ENCODE peak calls at places on chromosomes 3 and 15, in ten cellular contexts. One of them, this sample, is unnamed.

GRCh38 chr15:64975390-64975789 is 14.3 kb downstream of the SPG21 start:
- DNase-seq in A549: no peak
- DNase-seq in vagina: no peak
- DNase-seq in pancreas: no peak
- DNase-seq in AG10803: peak
- DNase-seq in epithelial cell of esophagus: no peak
- DNase-seq in upper lobe of right lung: no peak
- DNase-seq in SJSA1: no peak
- DNase-seq in epithelial cell of proximal tubule: no peak
- DNase-seq in choroid plexus epithelial cell: no peak
- DNase-seq in this sample: no peak

GRCh38 chr3:141243295-141243707 is 11.7 kb downstream of the PXYLP1 start:
- DNase-seq in A549: no peak
- DNase-seq in vagina: peak
- DNase-seq in pancreas: no peak
- DNase-seq in AG10803: no peak
- DNase-seq in epithelial cell of esophagus: peak
- DNase-seq in upper lobe of right lung: no peak
- DNase-seq in SJSA1: no peak
- DNase-seq in epithelial cell of proximal tubule: no peak
- DNase-seq in choroid plexus epithelial cell: peak
- DNase-seq in this sample: no peak

GRCh38 chr3:143831208-143831607 is 17.1 kb downstream of the SLC9A9 start:
- DNase-seq in A549: no peak
- DNase-seq in vagina: no peak
- DNase-seq in pancreas: no peak
- DNase-seq in AG10803: peak
- DNase-seq in epithelial cell of esophagus: peak
- DNase-seq in upper lobe of right lung: no peak
- DNase-seq in SJSA1: no peak
- DNase-seq in epithelial cell of proximal tubule: no peak
- DNase-seq in choroid plexus epithelial cell: peak
- DNase-seq in this sample: no peak

GRCh38 chr3:98602078-98602678 is 8.8 kb upstream of the CPOX start:
- DNase-seq in A549: peak
- DNase-seq in vagina: no peak
- DNase-seq in pancreas: no peak
- DNase-seq in AG10803: peak
- DNase-seq in epithelial cell of esophagus: peak
- DNase-seq in upper lobe of right lung: no peak
- DNase-seq in SJSA1: no peak
- DNase-seq in epithelial cell of proximal tubule: no peak
- DNase-seq in choroid plexus epithelial cell: peak
- DNase-seq in this sample: no peak

GRCh38 chr15:82952156-82953081 is at the start of gene HOMER2:
- DNase-seq in A549: no peak
- DNase-seq in vagina: no peak
- DNase-seq in pancreas: peak
- DNase-seq in AG10803: peak
- DNase-seq in epithelial cell of esophagus: peak
- DNase-seq in upper lobe of right lung: peak
- DNase-seq in SJSA1: no peak
- DNase-seq in epithelial cell of proximal tubule: no peak
- DNase-seq in choroid plexus epithelial cell: peak
- DNase-seq in this sample: peak

GRCh38 chr15:62896969-62897486 is 145.5 kb upstream of the TPM1 start:
- DNase-seq in A549: peak
- DNase-seq in vagina: no peak
- DNase-seq in pancreas: peak
- DNase-seq in AG10803: peak
- DNase-seq in epithelial cell of esophagus: peak
- DNase-seq in upper lobe of right lung: peak
- DNase-seq in SJSA1: peak
- DNase-seq in epithelial cell of proximal tubule: peak
- DNase-seq in choroid plexus epithelial cell: peak
- DNase-seq in this sample: peak

GRCh38 chr3:87987952-87988351 is 70.9 kb downstream of the CGGBP1 start:
- DNase-seq in A549: peak
- DNase-seq in vagina: no peak
- DNase-seq in pancreas: no peak
- DNase-seq in AG10803: no peak
- DNase-seq in epithelial cell of esophagus: no peak
- DNase-seq in upper lobe of right lung: no peak
- DNase-seq in SJSA1: no peak
- DNase-seq in epithelial cell of proximal tubule: no peak
- DNase-seq in choroid plexus epithelial cell: peak
- DNase-seq in this sample: no peak

GRCh38 chr3:190012314-190012782 is 108.3 kb downstream of the P3H2 start:
- DNase-seq in A549: peak
- DNase-seq in vagina: no peak
- DNase-seq in pancreas: no peak
- DNase-seq in AG10803: peak
- DNase-seq in epithelial cell of esophagus: peak
- DNase-seq in upper lobe of right lung: no peak
- DNase-seq in SJSA1: no peak
- DNase-seq in epithelial cell of proximal tubule: peak
- DNase-seq in choroid plexus epithelial cell: peak
- DNase-seq in this sample: no peak

GRCh38 chr15:47461560-47462175 is 255.6 kb upstream of the SEMA6D start:
- DNase-seq in A549: no peak
- DNase-seq in vagina: no peak
- DNase-seq in pancreas: no peak
- DNase-seq in AG10803: peak
- DNase-seq in epithelial cell of esophagus: no peak
- DNase-seq in upper lobe of right lung: no peak
- DNase-seq in SJSA1: no peak
- DNase-seq in epithelial cell of proximal tubule: no peak
- DNase-seq in choroid plexus epithelial cell: peak
- DNase-seq in this sample: no peak

GRCh38 chr15:68465861-68466560 is 34.0 kb upstream of the ITGA11 start:
- DNase-seq in A549: no peak
- DNase-seq in vagina: no peak
- DNase-seq in pancreas: no peak
- DNase-seq in AG10803: no peak
- DNase-seq in epithelial cell of esophagus: no peak
- DNase-seq in upper lobe of right lung: no peak
- DNase-seq in SJSA1: no peak
- DNase-seq in epithelial cell of proximal tubule: no peak
- DNase-seq in choroid plexus epithelial cell: peak
- DNase-seq in this sample: no peak

DNA sequence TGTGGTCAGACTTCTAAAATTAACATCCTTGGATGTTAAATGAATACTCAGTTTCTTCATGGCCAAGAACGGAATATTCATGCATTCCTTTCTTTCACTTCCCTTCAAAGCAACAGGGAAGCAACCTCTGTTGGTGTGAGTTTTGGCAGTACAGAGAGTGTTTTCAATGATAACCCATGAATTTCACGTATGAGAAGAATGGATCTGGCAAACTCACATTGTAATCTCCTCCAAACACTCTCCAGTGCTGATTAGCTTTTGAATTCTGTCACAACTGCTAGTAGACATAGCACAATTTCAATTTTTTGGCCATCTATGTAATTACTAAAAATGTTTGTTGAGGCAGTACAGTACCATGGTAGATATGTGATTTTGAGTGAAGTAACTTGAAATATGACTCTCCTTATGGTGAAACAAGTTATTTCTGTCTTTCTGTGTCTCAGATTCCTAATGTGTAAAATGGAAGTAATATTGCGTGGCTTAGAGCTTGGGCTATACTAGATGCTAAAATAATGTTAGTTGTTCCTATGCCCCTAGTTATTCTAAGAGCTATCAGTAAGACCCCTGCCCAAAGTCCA is 61.9 kb downstream of the PLD1 start:
- DNase-seq in A549: no peak
- DNase-seq in vagina: no peak
- DNase-seq in pancreas: no peak
- DNase-seq in AG10803: peak
- DNase-seq in epithelial cell of esophagus: no peak
- DNase-seq in upper lobe of right lung: no peak
- DNase-seq in SJSA1: no peak
- DNase-seq in epithelial cell of proximal tubule: no peak
- DNase-seq in choroid plexus epithelial cell: peak
- DNase-seq in this sample: no peak
- H3K4me3 ChIP-seq in A549: no peak
- H3K4me3 ChIP-seq in vagina: no peak
- H3K4me3 ChIP-seq in pancreas: no peak
- H3K4me3 ChIP-seq in AG10803: no peak
- H3K4me3 ChIP-seq in epithelial cell of esophagus: no peak
- H3K4me3 ChIP-seq in upper lobe of right lung: no peak
- H3K4me3 ChIP-seq in SJSA1: no peak
- H3K4me3 ChIP-seq in epithelial cell of proximal tubule: no peak
- H3K4me3 ChIP-seq in choroid plexus epithelial cell: no peak
- H3K4me3 ChIP-seq in this sample: no peak

GRCh38 chr3:97228966-97229365 is 414.6 kb downstream of the EPHA6 start:
- DNase-seq in A549: no peak
- DNase-seq in vagina: no peak
- DNase-seq in pancreas: no peak
- DNase-seq in AG10803: no peak
- DNase-seq in epithelial cell of esophagus: no peak
- DNase-seq in upper lobe of right lung: no peak
- DNase-seq in SJSA1: no peak
- DNase-seq in epithelial cell of proximal tubule: no peak
- DNase-seq in choroid plexus epithelial cell: no peak
- DNase-seq in this sample: no peak

GRCh38 chr3:97235611-97236315 is 421.4 kb downstream of the EPHA6 start:
- DNase-seq in A549: no peak
- DNase-seq in vagina: no peak
- DNase-seq in pancreas: no peak
- DNase-seq in AG10803: no peak
- DNase-seq in epithelial cell of esophagus: peak
- DNase-seq in upper lobe of right lung: no peak
- DNase-seq in SJSA1: no peak
- DNase-seq in epithelial cell of proximal tubule: no peak
- DNase-seq in choroid plexus epithelial cell: no peak
- DNase-seq in this sample: no peak

GRCh38 chr3:97232635-97233034 is 418.2 kb downstream of the EPHA6 start:
- DNase-seq in A549: no peak
- DNase-seq in vagina: no peak
- DNase-seq in pancreas: no peak
- DNase-seq in AG10803: no peak
- DNase-seq in epithelial cell of esophagus: peak
- DNase-seq in upper lobe of right lung: no peak
- DNase-seq in SJSA1: no peak
- DNase-seq in epithelial cell of proximal tubule: no peak
- DNase-seq in choroid plexus epithelial cell: no peak
- DNase-seq in this sample: no peak

GRCh38 chr3:97235179-97235578 is 420.8 kb downstream of the EPHA6 start:
- DNase-seq in A549: no peak
- DNase-seq in vagina: no peak
- DNase-seq in pancreas: no peak
- DNase-seq in AG10803: no peak
- DNase-seq in epithelial cell of esophagus: peak
- DNase-seq in upper lobe of right lung: no peak
- DNase-seq in SJSA1: no peak
- DNase-seq in epithelial cell of proximal tubule: no peak
- DNase-seq in choroid plexus epithelial cell: no peak
- DNase-seq in this sample: no peak

DNA sequence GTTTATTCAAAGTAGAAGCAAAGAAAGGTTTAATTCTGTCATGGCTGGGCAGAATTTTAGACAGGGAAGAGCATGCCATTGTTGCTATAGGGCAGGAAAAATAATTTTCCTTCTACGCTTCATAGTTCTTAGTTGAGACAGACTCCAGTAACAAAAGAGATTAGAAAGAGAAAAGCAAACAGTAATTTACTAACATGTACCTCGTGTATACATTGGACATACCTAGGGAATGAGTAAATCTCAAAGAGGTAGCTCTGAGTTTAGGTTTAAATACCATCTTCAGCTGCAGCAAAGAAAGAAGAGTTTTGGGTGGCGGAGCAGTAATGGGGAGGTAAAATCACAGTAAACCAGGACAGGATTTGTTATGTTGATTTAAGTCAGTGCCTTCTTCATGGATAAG is 416.1 kb downstream of the EPHA6 start:
- DNase-seq in A549: no peak
- DNase-seq in vagina: no peak
- DNase-seq in pancreas: no peak
- DNase-seq in AG10803: no peak
- DNase-seq in epithelial cell of esophagus: peak
- DNase-seq in upper lobe of right lung: no peak
- DNase-seq in SJSA1: no peak
- DNase-seq in epithelial cell of proximal tubule: no peak
- DNase-seq in choroid plexus epithelial cell: no peak
- DNase-seq in this sample: no peak
- H3K4me3 ChIP-seq in A549: no peak
- H3K4me3 ChIP-seq in vagina: no peak
- H3K4me3 ChIP-seq in pancreas: no peak
- H3K4me3 ChIP-seq in AG10803: no peak
- H3K4me3 ChIP-seq in epithelial cell of esophagus: no peak
- H3K4me3 ChIP-seq in upper lobe of right lung: no peak
- H3K4me3 ChIP-seq in SJSA1: no peak
- H3K4me3 ChIP-seq in epithelial cell of proximal tubule: no peak
- H3K4me3 ChIP-seq in choroid plexus epithelial cell: no peak
- H3K4me3 ChIP-seq in this sample: no peak

GRCh38 chr3:110180733-110181132 is 843.4 kb upstream of the DPPA4 start:
- DNase-seq in A549: no peak
- DNase-seq in vagina: no peak
- DNase-seq in pancreas: no peak
- DNase-seq in AG10803: peak
- DNase-seq in epithelial cell of esophagus: no peak
- DNase-seq in upper lobe of right lung: no peak
- DNase-seq in SJSA1: no peak
- DNase-seq in epithelial cell of proximal tubule: no peak
- DNase-seq in choroid plexus epithelial cell: peak
- DNase-seq in this sample: no peak
- H3K4me3 ChIP-seq in A549: no peak
- H3K4me3 ChIP-seq in vagina: no peak
- H3K4me3 ChIP-seq in pancreas: no peak
- H3K4me3 ChIP-seq in AG10803: no peak
- H3K4me3 ChIP-seq in epithelial cell of esophagus: no peak
- H3K4me3 ChIP-seq in upper lobe of right lung: no peak
- H3K4me3 ChIP-seq in SJSA1: no peak
- H3K4me3 ChIP-seq in epithelial cell of proximal tubule: no peak
- H3K4me3 ChIP-seq in choroid plexus epithelial cell: no peak
- H3K4me3 ChIP-seq in this sample: no peak

GRCh38 chr3:169227911-169228310 is 435.6 kb downstream of the MECOM start:
- DNase-seq in A549: no peak
- DNase-seq in vagina: no peak
- DNase-seq in pancreas: no peak
- DNase-seq in AG10803: peak
- DNase-seq in epithelial cell of esophagus: no peak
- DNase-seq in upper lobe of right lung: no peak
- DNase-seq in SJSA1: no peak
- DNase-seq in epithelial cell of proximal tubule: no peak
- DNase-seq in choroid plexus epithelial cell: no peak
- DNase-seq in this sample: no peak

GRCh38 chr3:169232863-169233262 is 430.6 kb downstream of the MECOM start:
- DNase-seq in A549: no peak
- DNase-seq in vagina: no peak
- DNase-seq in pancreas: no peak
- DNase-seq in AG10803: peak
- DNase-seq in epithelial cell of esophagus: peak
- DNase-seq in upper lobe of right lung: no peak
- DNase-seq in SJSA1: no peak
- DNase-seq in epithelial cell of proximal tubule: no peak
- DNase-seq in choroid plexus epithelial cell: peak
- DNase-seq in this sample: no peak

DNA sequence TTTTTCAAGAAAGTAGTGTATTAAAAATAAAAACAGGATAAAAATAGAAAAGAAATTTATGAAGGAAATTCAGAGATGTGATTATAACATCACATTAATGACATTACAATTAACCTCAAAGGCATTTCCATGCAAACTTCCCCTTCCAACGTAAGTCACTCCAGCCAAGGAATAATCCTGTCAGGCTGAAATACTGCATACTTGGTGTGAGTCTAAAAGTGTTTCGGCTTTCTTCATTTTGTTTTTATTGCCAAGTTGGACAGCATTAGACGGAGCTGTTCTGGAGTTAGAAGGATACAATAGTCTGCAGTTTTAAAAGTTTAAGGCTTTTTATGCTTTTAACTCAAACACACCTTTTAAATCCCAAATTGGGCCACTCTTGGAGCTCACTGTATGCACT is 435.0 kb downstream of the MECOM start:
- DNase-seq in A549: no peak
- DNase-seq in vagina: no peak
- DNase-seq in pancreas: no peak
- DNase-seq in AG10803: peak
- DNase-seq in epithelial cell of esophagus: no peak
- DNase-seq in upper lobe of right lung: no peak
- DNase-seq in SJSA1: no peak
- DNase-seq in epithelial cell of proximal tubule: no peak
- DNase-seq in choroid plexus epithelial cell: no peak
- DNase-seq in this sample: no peak
- H3K4me3 ChIP-seq in A549: no peak
- H3K4me3 ChIP-seq in vagina: no peak
- H3K4me3 ChIP-seq in pancreas: no peak
- H3K4me3 ChIP-seq in AG10803: no peak
- H3K4me3 ChIP-seq in epithelial cell of esophagus: no peak
- H3K4me3 ChIP-seq in upper lobe of right lung: no peak
- H3K4me3 ChIP-seq in SJSA1: no peak
- H3K4me3 ChIP-seq in epithelial cell of proximal tubule: no peak
- H3K4me3 ChIP-seq in choroid plexus epithelial cell: no peak
- H3K4me3 ChIP-seq in this sample: peak

This sample was measured in aorta.